ENCODE peak calls at places on chromosomes 2 and 18, in six cellular contexts. One of them, this sample, is unnamed.

GRCh38 chr2:232886176-232886575 is 16.1 kb downstream of the SNORC start:
- DNase-seq in breast epithelium: no peak
- DNase-seq in IMR-90: no peak
- DNase-seq in A549: no peak
- DNase-seq in NB4: no peak
- DNase-seq in GM12892: peak
- DNase-seq in this sample: no peak

GRCh38 chr2:69582582-69583176 is 60.9 kb downstream of the AAK1 start:
- DNase-seq in GM12892: no peak
- DNase-seq in NB4: peak
- DNase-seq in breast epithelium: no peak
- DNase-seq in A549: no peak
- DNase-seq in IMR-90: peak
- DNase-seq in this sample: no peak

GRCh38 chr2:146158072-146158674 is 1638.3 kb upstream of the ZEB2 start:
- DNase-seq in breast epithelium: no peak
- DNase-seq in IMR-90: no peak
- DNase-seq in A549: no peak
- DNase-seq in NB4: no peak
- DNase-seq in GM12892: no peak
- DNase-seq in this sample: no peak

GRCh38 chr2:238742664-238743063 is 105.2 kb upstream of the TWIST2 start:
- DNase-seq in breast epithelium: no peak
- DNase-seq in NB4: no peak
- DNase-seq in IMR-90: no peak
- DNase-seq in GM12892: no peak
- DNase-seq in A549: no peak
- DNase-seq in this sample: no peak

GRCh38 chr2:241507430-241508239 is 749 bp downstream of the STK25 start:
- DNase-seq in breast epithelium: no peak
- DNase-seq in A549: peak
- DNase-seq in NB4: peak
- DNase-seq in GM12892: peak
- DNase-seq in IMR-90: peak
- DNase-seq in this sample: peak

GRCh38 chr18:335741-336140 is 67.9 kb upstream of the THOC1 start:
- DNase-seq in IMR-90: no peak
- DNase-seq in NB4: no peak
- DNase-seq in A549: no peak
- DNase-seq in GM12892: no peak
- DNase-seq in breast epithelium: no peak
- DNase-seq in this sample: no peak

GRCh38 chr2:24015562-24016375 is 5.9 kb downstream of the MFSD2B start:
- DNase-seq in NB4: no peak
- DNase-seq in breast epithelium: peak
- DNase-seq in IMR-90: peak
- DNase-seq in A549: peak
- DNase-seq in GM12892: no peak
- DNase-seq in this sample: no peak

GRCh38 chr2:45734336-45734735 is 82.9 kb downstream of the PRKCE start:
- DNase-seq in GM12892: no peak
- DNase-seq in A549: no peak
- DNase-seq in breast epithelium: no peak
- DNase-seq in NB4: no peak
- DNase-seq in IMR-90: no peak
- DNase-seq in this sample: no peak

GRCh38 chr2:6442252-6442651 is 423.5 kb downstream of the CMPK2 start:
- DNase-seq in breast epithelium: no peak
- DNase-seq in NB4: no peak
- DNase-seq in A549: no peak
- DNase-seq in GM12892: no peak
- DNase-seq in IMR-90: peak
- DNase-seq in this sample: no peak

GRCh38 chr2:70094978-70095832 is 7.9 kb downstream of the PCBP1 start:
- DNase-seq in breast epithelium: peak
- DNase-seq in NB4: peak
- DNase-seq in A549: no peak
- DNase-seq in IMR-90: peak
- DNase-seq in GM12892: peak
- DNase-seq in this sample: no peak

GRCh38 chr18:57029761-57030160 is 117.1 kb upstream of the BOD1L2 start:
- DNase-seq in GM12892: no peak
- DNase-seq in breast epithelium: no peak
- DNase-seq in IMR-90: no peak
- DNase-seq in A549: no peak
- DNase-seq in NB4: peak
- DNase-seq in this sample: no peak

GRCh38 chr2:240728827-240729226 is 37.2 kb downstream of the AQP12A start:
- DNase-seq in GM12892: no peak
- DNase-seq in breast epithelium: no peak
- DNase-seq in NB4: no peak
- DNase-seq in A549: no peak
- DNase-seq in IMR-90: peak
- DNase-seq in this sample: no peak

GRCh38 chr18:76827205-76827885 is 5.0 kb downstream of the ZNF236 start:
- DNase-seq in A549: no peak
- DNase-seq in IMR-90: peak
- DNase-seq in NB4: no peak
- DNase-seq in breast epithelium: no peak
- DNase-seq in GM12892: no peak
- DNase-seq in this sample: no peak

GRCh38 chr2:240339411-240340360 is 95.8 kb upstream of the GPC1 start:
- DNase-seq in GM12892: no peak
- DNase-seq in NB4: no peak
- DNase-seq in IMR-90: no peak
- DNase-seq in A549: no peak
- DNase-seq in breast epithelium: no peak
- DNase-seq in this sample: no peak

GRCh38 chr2:101479810-101480209 is 4.9 kb upstream of the RFX8 start:
- DNase-seq in A549: no peak
- DNase-seq in GM12892: no peak
- DNase-seq in NB4: no peak
- DNase-seq in IMR-90: no peak
- DNase-seq in breast epithelium: no peak
- DNase-seq in this sample: no peak

GRCh38 chr2:102111823-102112222 is 30.7 kb upstream of the IL1R1 start:
- DNase-seq in A549: no peak
- DNase-seq in GM12892: no peak
- DNase-seq in breast epithelium: no peak
- DNase-seq in IMR-90: no peak
- DNase-seq in NB4: no peak
- DNase-seq in this sample: no peak

GRCh38 chr2:203994735-203995134 is 58.2 kb downstream of the ICOS start:
- DNase-seq in IMR-90: no peak
- DNase-seq in NB4: no peak
- DNase-seq in GM12892: no peak
- DNase-seq in A549: no peak
- DNase-seq in breast epithelium: no peak
- DNase-seq in this sample: no peak

GRCh38 chr2:28193552-28194383 is 198.9 kb upstream of the FOSL2 start:
- DNase-seq in breast epithelium: no peak
- DNase-seq in IMR-90: peak
- DNase-seq in A549: no peak
- DNase-seq in NB4: peak
- DNase-seq in GM12892: no peak
- DNase-seq in this sample: no peak

GRCh38 chr18:46335551-46336059 is 231.4 kb downstream of the HAUS1 start:
- DNase-seq in breast epithelium: no peak
- DNase-seq in A549: no peak
- DNase-seq in NB4: peak
- DNase-seq in IMR-90: no peak
- DNase-seq in GM12892: no peak
- DNase-seq in this sample: no peak

GRCh38 chr2:54271843-54272600 is 16.0 kb upstream of the TSPYL6 start:
- DNase-seq in GM12892: no peak
- DNase-seq in IMR-90: no peak
- DNase-seq in A549: no peak
- DNase-seq in NB4: peak
- DNase-seq in breast epithelium: no peak
- DNase-seq in this sample: no peak

GRCh38 chr18:12334280-12335262 is 26.5 kb downstream of the TUBB6 start:
- DNase-seq in A549: no peak
- DNase-seq in GM12892: no peak
- DNase-seq in breast epithelium: no peak
- DNase-seq in IMR-90: no peak
- DNase-seq in NB4: no peak
- DNase-seq in this sample: no peak

GRCh38 chr2:23647563-23647962 is 262.6 kb downstream of the KLHL29 start:
- DNase-seq in IMR-90: no peak
- DNase-seq in NB4: no peak
- DNase-seq in GM12892: no peak
- DNase-seq in A549: no peak
- DNase-seq in breast epithelium: no peak
- DNase-seq in this sample: no peak

GRCh38 chr2:170818294-170819104 is 1.8 kb downstream of the GAD1 start:
- DNase-seq in breast epithelium: no peak
- DNase-seq in A549: no peak
- DNase-seq in IMR-90: no peak
- DNase-seq in GM12892: no peak
- DNase-seq in NB4: no peak
- DNase-seq in this sample: no peak

GRCh38 chr2:67561411-67561965 is 164.4 kb downstream of the ETAA1 start:
- DNase-seq in NB4: no peak
- DNase-seq in GM12892: no peak
- DNase-seq in breast epithelium: no peak
- DNase-seq in IMR-90: peak
- DNase-seq in A549: peak
- DNase-seq in this sample: no peak

GRCh38 chr2:201551901-201552300 is 91.4 kb downstream of the TMEM237 start:
- DNase-seq in A549: no peak
- DNase-seq in GM12892: no peak
- DNase-seq in NB4: no peak
- DNase-seq in IMR-90: no peak
- DNase-seq in breast epithelium: no peak
- DNase-seq in this sample: no peak

GRCh38 chr2:201886504-201886903 is 80.2 kb downstream of the CDK15 start:
- DNase-seq in IMR-90: peak
- DNase-seq in GM12892: no peak
- DNase-seq in A549: no peak
- DNase-seq in breast epithelium: no peak
- DNase-seq in NB4: no peak
- DNase-seq in this sample: no peak

GRCh38 chr2:240901986-240902614 is 4.0 kb upstream of the CROCC2 start:
- DNase-seq in IMR-90: no peak
- DNase-seq in breast epithelium: no peak
- DNase-seq in A549: no peak
- DNase-seq in NB4: no peak
- DNase-seq in GM12892: no peak
- DNase-seq in this sample: no peak

GRCh38 chr2:66448592-66448991 is 13.7 kb downstream of the MEIS1 start:
- DNase-seq in A549: no peak
- DNase-seq in breast epithelium: no peak
- DNase-seq in GM12892: no peak
- DNase-seq in NB4: no peak
- DNase-seq in IMR-90: no peak
- DNase-seq in this sample: no peak

GRCh38 chr18:58350526-58350925 is 278.4 kb downstream of the ALPK2 start:
- DNase-seq in IMR-90: peak
- DNase-seq in NB4: no peak
- DNase-seq in A549: no peak
- DNase-seq in GM12892: no peak
- DNase-seq in breast epithelium: no peak
- DNase-seq in this sample: no peak

GRCh38 chr2:6526093-6526824 is 339.4 kb downstream of the CMPK2 start:
- DNase-seq in GM12892: no peak
- DNase-seq in IMR-90: no peak
- DNase-seq in breast epithelium: no peak
- DNase-seq in NB4: peak
- DNase-seq in A549: no peak
- DNase-seq in this sample: no peak

GRCh38 chr2:148533004-148533403 is 111.5 kb upstream of the EPC2 start:
- DNase-seq in IMR-90: no peak
- DNase-seq in NB4: no peak
- DNase-seq in GM12892: no peak
- DNase-seq in A549: no peak
- DNase-seq in breast epithelium: no peak
- DNase-seq in this sample: no peak

GRCh38 chr2:10448208-10448645 is at the start of gene ODC1:
- DNase-seq in IMR-90: peak
- DNase-seq in A549: peak
- DNase-seq in GM12892: no peak
- DNase-seq in breast epithelium: peak
- DNase-seq in NB4: peak
- DNase-seq in this sample: peak
- TF ChIP-seq POLR2A in IMR-90: peak
- TF ChIP-seq POLR2A in A549: peak
- TF ChIP-seq POLR2A in GM12892: peak
- TF ChIP-seq POLR2A in breast epithelium: no peak
- TF ChIP-seq POLR2A in NB4: no peak
- TF ChIP-seq POLR2A in this sample: peak

GRCh38 chr18:23880931-23881330 is 133.6 kb upstream of the TTC39C start:
- DNase-seq in A549: no peak
- DNase-seq in NB4: no peak
- DNase-seq in breast epithelium: no peak
- DNase-seq in GM12892: no peak
- DNase-seq in IMR-90: no peak
- DNase-seq in this sample: no peak

GRCh38 chr18:23879126-23879525 is 135.4 kb upstream of the TTC39C start:
- DNase-seq in GM12892: no peak
- DNase-seq in IMR-90: no peak
- DNase-seq in breast epithelium: no peak
- DNase-seq in NB4: no peak
- DNase-seq in A549: no peak
- DNase-seq in this sample: no peak

GRCh38 chr18:23879544-23879943 is 135.0 kb upstream of the TTC39C start:
- DNase-seq in IMR-90: no peak
- DNase-seq in breast epithelium: no peak
- DNase-seq in A549: no peak
- DNase-seq in GM12892: no peak
- DNase-seq in NB4: no peak
- DNase-seq in this sample: no peak

GRCh38 chr18:23878336-23878900 is 136.1 kb upstream of the TTC39C start:
- DNase-seq in GM12892: no peak
- DNase-seq in NB4: no peak
- DNase-seq in A549: no peak
- DNase-seq in breast epithelium: no peak
- DNase-seq in IMR-90: no peak
- DNase-seq in this sample: no peak

GRCh38 chr18:23879966-23880565 is 134.5 kb upstream of the TTC39C start:
- DNase-seq in IMR-90: no peak
- DNase-seq in breast epithelium: no peak
- DNase-seq in NB4: no peak
- DNase-seq in GM12892: no peak
- DNase-seq in A549: no peak
- DNase-seq in this sample: no peak
- TF ChIP-seq POLR2A in IMR-90: no peak
- TF ChIP-seq POLR2A in breast epithelium: no peak
- TF ChIP-seq POLR2A in NB4: no peak
- TF ChIP-seq POLR2A in GM12892: no peak
- TF ChIP-seq POLR2A in A549: no peak
- TF ChIP-seq POLR2A in this sample: no peak

GRCh38 chr2:25215948-25216679 is 47.7 kb upstream of the POMC start:
- DNase-seq in breast epithelium: peak
- DNase-seq in A549: peak
- DNase-seq in IMR-90: no peak
- DNase-seq in GM12892: peak
- DNase-seq in NB4: peak
- DNase-seq in this sample: peak
- TF ChIP-seq POLR2A in breast epithelium: no peak
- TF ChIP-seq POLR2A in A549: peak
- TF ChIP-seq POLR2A in IMR-90: no peak
- TF ChIP-seq POLR2A in GM12892: peak
- TF ChIP-seq POLR2A in NB4: no peak
- TF ChIP-seq POLR2A in this sample: no peak

GRCh38 chr2:9474361-9475117 is at the start of gene IAH1:
- DNase-seq in A549: peak
- DNase-seq in GM12892: peak
- DNase-seq in breast epithelium: peak
- DNase-seq in IMR-90: no peak
- DNase-seq in NB4: peak
- DNase-seq in this sample: peak
- TF ChIP-seq POLR2A in A549: peak
- TF ChIP-seq POLR2A in GM12892: peak
- TF ChIP-seq POLR2A in breast epithelium: no peak
- TF ChIP-seq POLR2A in IMR-90: peak
- TF ChIP-seq POLR2A in NB4: no peak
- TF ChIP-seq POLR2A in this sample: peak

This sample was measured in gastrocnemius medialis.